ENCODE peak calls at places on chromosomes 4 and X, in ten cellular contexts. I is H9, P is HFFc6, J is neural crest cell, B is endothelial cell, X is GM12864, Q is thoracic aorta, T is tibial nerve, N is keratinocyte, M is fibroblast of lung. C is an unnamed sample.
A peak's percentile ranks its signal among the peaks of the same experiment; 100 is the strongest.

GRCh38 chrX:150610038-150610437 is 41.6 kb downstream of the MTM1 start:
- DNase-seq in N (no peak), P (no peak), M (no peak), X (no peak), I (no peak), Q (no peak), B (no peak), J (no peak), T (no peak), C (no peak)

GRCh38 chr4:74549936-74550335 is 105.0 kb downstream of the AREG start:
- DNase-seq in I (no peak), Q (no peak), M (peak; percentile 56), N (no peak), P (peak; percentile 62), J (no peak), B (no peak), T (no peak), X (no peak), C (no peak)

GRCh38 chrX:91414710-91415109 is 19.9 kb upstream of the PABPC5 start:
- DNase-seq in M (peak; percentile 0), X (no peak), N (no peak), Q (no peak), T (no peak), B (peak; percentile 11), J (no peak), P (no peak), I (no peak), C (peak; percentile 4)

GRCh38 chr4:141637565-141637964 is 1.2 kb downstream of the IL15 start:
- DNase-seq in J (no peak), P (no peak), X (no peak), N (no peak), Q (no peak), T (no peak), I (no peak), B (no peak), M (peak; percentile 36), C (peak; percentile 40)

GRCh38 chr4:86891785-86892638 is at the start of gene C4orf36:
- DNase-seq in B (peak; percentile 56), X (no peak), P (peak; percentile 41), N (peak; percentile 66), T (peak; percentile 54), Q (no peak), M (peak; percentile 45), J (peak; percentile 59), I (peak; percentile 86), C (peak; percentile 69)

GRCh38 chr4:26020083-26020668 is 106.2 kb downstream of the SMIM20 start:
- DNase-seq in Q (no peak), P (peak; percentile 21), X (no peak), I (no peak), T (no peak), B (no peak), N (no peak), M (peak; percentile 94), J (no peak), C (no peak)

GRCh38 chr4:5387457-5387856 is 320.9 kb downstream of the EVC2 start:
- DNase-seq in N (no peak), J (no peak), P (no peak), T (no peak), B (no peak), Q (no peak), X (no peak), M (no peak), I (no peak), C (no peak)

GRCh38 chr4:47623916-47624554 is 139.0 kb downstream of the ATP10D start:
- DNase-seq in Q (no peak), J (no peak), N (no peak), T (no peak), B (no peak), M (no peak), P (peak; percentile 55), X (no peak), I (no peak), C (no peak)

GRCh38 chrX:148499638-148500427 is 584 bp upstream of the AFF2 start:
- DNase-seq in M (no peak), B (no peak), Q (no peak), T (no peak), N (no peak), I (peak; percentile 31), P (no peak), J (no peak), X (no peak), C (no peak)

GRCh38 chr4:119068529-119068962 is 67.1 kb upstream of the MYOZ2 start:
- DNase-seq in N (peak; percentile 85), P (peak; percentile 53), M (no peak), Q (no peak), X (no peak), I (no peak), T (no peak), B (no peak), J (no peak), C (no peak)

GRCh38 chr4:129092636-129093172 is 635 bp downstream of the SCLT1 start:
- DNase-seq in J (no peak), X (no peak), B (no peak), M (peak; percentile 39), I (no peak), Q (no peak), T (no peak), P (no peak), N (no peak), C (no peak)

GRCh38 chr4:125317526-125317880 is 2.7 kb downstream of the FAT4 start:
- DNase-seq in B (peak; percentile 47), X (no peak), Q (no peak), I (peak; percentile 72), J (peak; percentile 48), N (no peak), T (peak; percentile 25), M (peak; percentile 63), P (no peak), C (peak; percentile 11)

GRCh38 chrX:74603040-74603439 is 11.4 kb downstream of the RLIM start:
- DNase-seq in T (no peak), P (no peak), J (no peak), Q (no peak), B (no peak), I (no peak), X (no peak), N (no peak), M (no peak), C (no peak)

GRCh38 chrX:42664706-42665105 is 113.3 kb downstream of the PPP1R2C start:
- DNase-seq in J (no peak), M (no peak), I (no peak), Q (no peak), B (no peak), N (no peak), T (no peak), P (no peak), X (no peak), C (no peak)
- TF ChIP-seq CTCF in J (no peak), M (no peak), I (no peak), Q (no peak), B (no peak), N (no peak), T (no peak), P (no peak), X (no peak), C (no peak)

DNA sequence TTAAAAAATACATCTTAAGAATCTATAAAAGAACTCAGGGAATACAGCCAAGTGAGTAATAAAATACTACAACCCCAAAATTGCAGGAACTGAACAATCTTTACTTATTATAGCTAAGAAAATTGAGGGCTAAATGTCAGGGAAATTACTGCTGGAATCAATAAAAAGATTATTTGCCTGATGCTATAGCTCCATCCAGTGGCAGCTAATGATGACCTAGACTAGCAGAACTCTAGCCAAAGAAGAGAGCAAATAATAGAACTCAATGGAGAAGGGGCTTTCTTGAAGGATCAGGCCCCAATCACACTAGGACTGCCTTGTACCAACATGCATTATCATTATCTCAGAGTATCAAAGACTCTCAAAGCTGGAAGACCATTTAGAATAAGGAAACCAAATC is 85.0 kb upstream of the FAM241A start:
- DNase-seq in N (no peak), T (no peak), J (no peak), Q (no peak), I (no peak), M (peak; percentile 23), B (peak; percentile 18), X (no peak), P (peak; percentile 51), C (peak; percentile 32)
- TF ChIP-seq CTCF in N (peak; percentile 56), T (no peak), J (peak; percentile 55), Q (no peak), I (peak; percentile 73), M (peak; percentile 43), B (peak; percentile 29), X (peak; percentile 46), P (peak; percentile 78), C (peak; percentile 50)

GRCh38 chrX:95056901-95057300 is 1382.9 kb downstream of the FAM133A start:
- DNase-seq in N (no peak), P (peak; percentile 20), X (no peak), M (peak; percentile 9), B (no peak), T (no peak), Q (no peak), J (no peak), I (no peak), C (no peak)
- TF ChIP-seq CTCF in N (peak; percentile 13), P (peak; percentile 72), X (no peak), M (no peak), B (no peak), T (no peak), Q (no peak), J (peak; percentile 48), I (peak; percentile 71), C (no peak)

GRCh38 chr4:37603070-37603468 is 83.1 kb downstream of the RELL1 start:
- DNase-seq in J (peak; percentile 94), Q (peak; percentile 30), I (peak; percentile 84), T (peak; percentile 82), M (peak; percentile 72), B (peak; percentile 87), X (peak; percentile 7), P (peak; percentile 68), N (peak; percentile 5), C (peak; percentile 85)

GRCh38 chr4:37604464-37604863 is 81.7 kb downstream of the RELL1 start:
- DNase-seq in M (peak; percentile 49), P (peak; percentile 36), I (no peak), Q (no peak), X (no peak), N (no peak), B (no peak), T (no peak), J (no peak), C (no peak)

GRCh38 chr4:37603711-37604110 is 82.5 kb downstream of the RELL1 start:
- DNase-seq in B (no peak), I (no peak), M (no peak), X (no peak), Q (no peak), N (no peak), T (no peak), P (no peak), J (no peak), C (no peak)

GRCh38 chr4:37601527-37601926 is 84.6 kb downstream of the RELL1 start:
- DNase-seq in B (no peak), Q (no peak), P (peak; percentile 43), M (peak; percentile 80), X (no peak), J (no peak), T (no peak), N (no peak), I (no peak), C (no peak)

DNA sequence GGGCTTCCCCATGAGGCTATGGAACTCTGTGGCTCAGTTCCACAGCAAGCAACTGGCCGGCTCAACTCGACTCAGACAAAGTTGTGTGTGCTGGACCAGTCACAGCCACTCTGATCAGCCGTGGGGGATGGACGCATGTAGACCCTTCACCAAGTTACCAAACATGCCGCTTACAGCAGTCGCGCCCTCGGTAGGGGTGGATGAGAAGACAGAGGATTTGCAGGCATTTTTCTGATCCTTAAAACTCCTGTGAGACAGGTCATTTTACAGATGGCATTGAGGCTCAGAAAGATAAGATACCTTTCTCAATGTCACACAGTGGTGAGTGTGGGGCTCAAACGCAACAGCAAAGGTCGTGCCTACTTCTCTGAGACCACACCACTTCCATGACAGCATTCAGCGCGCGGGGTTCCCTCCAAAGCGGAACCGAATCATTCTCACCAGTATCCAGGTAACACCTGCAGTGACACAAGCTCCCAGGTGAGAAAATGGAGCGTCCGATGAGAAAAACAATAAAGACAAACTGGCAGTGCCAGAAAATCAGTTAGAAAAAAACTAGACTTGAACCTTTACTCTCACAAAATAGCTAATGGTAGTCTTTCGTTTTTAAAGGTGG is 83.6 kb downstream of the RELL1 start:
- DNase-seq in P (no peak), N (no peak), M (no peak), X (no peak), T (no peak), J (no peak), I (peak; percentile 36), Q (no peak), B (no peak), C (no peak)
- TF ChIP-seq CTCF in P (no peak), N (no peak), M (no peak), X (no peak), T (no peak), J (no peak), I (no peak), Q (no peak), B (no peak), C (no peak)